ENCODE peak calls at places on chromosomes 1 and 21, in eight cellular contexts. One of them, this sample, is unnamed.

GRCh38 chr1:101409102-101409501 is 172.3 kb downstream of the S1PR1 start:
- DNase-seq in NCI-H2081: no peak
- DNase-seq in T follicular helper cell: no peak
- DNase-seq in T-helper 2 cell treated with Interferon-gamma antibody and Interleukin-4, amounts not matched to agents 5 μg/mL and 100 μg/mL, for 36 hours: no peak
- DNase-seq in smooth muscle cell of the brain vasculature: no peak
- DNase-seq in RCC 7860: no peak
- DNase-seq in AG04450: no peak
- DNase-seq in fibroblast of mammary gland: no peak
- DNase-seq in this sample: no peak

GRCh38 chr1:46184920-46185658 is 8.8 kb upstream of the P3R3URF start:
- DNase-seq in RCC 7860: no peak
- DNase-seq in NCI-H2081: no peak
- DNase-seq in T-helper 2 cell treated with Interferon-gamma antibody and Interleukin-4, amounts not matched to agents 5 μg/mL and 100 μg/mL, for 36 hours: peak; percentile 67
- DNase-seq in AG04450: no peak
- DNase-seq in T follicular helper cell: no peak
- DNase-seq in fibroblast of mammary gland: no peak
- DNase-seq in smooth muscle cell of the brain vasculature: no peak
- DNase-seq in this sample: no peak

GRCh38 chr1:147541672-147542548 is 609 bp downstream of the BCL9 start:
- DNase-seq in T-helper 2 cell treated with Interferon-gamma antibody and Interleukin-4, amounts not matched to agents 5 μg/mL and 100 μg/mL, for 36 hours: peak; percentile 29
- DNase-seq in RCC 7860: no peak
- DNase-seq in AG04450: no peak
- DNase-seq in smooth muscle cell of the brain vasculature: no peak
- DNase-seq in NCI-H2081: peak; percentile 38
- DNase-seq in T follicular helper cell: no peak
- DNase-seq in fibroblast of mammary gland: peak; percentile 23
- DNase-seq in this sample: no peak

GRCh38 chr1:99648107-99648506 is 2.2 kb downstream of the PALMD start:
- DNase-seq in fibroblast of mammary gland: no peak
- DNase-seq in T follicular helper cell: no peak
- DNase-seq in RCC 7860: peak; percentile 9
- DNase-seq in NCI-H2081: no peak
- DNase-seq in AG04450: no peak
- DNase-seq in T-helper 2 cell treated with Interferon-gamma antibody and Interleukin-4, amounts not matched to agents 5 μg/mL and 100 μg/mL, for 36 hours: no peak
- DNase-seq in smooth muscle cell of the brain vasculature: no peak
- DNase-seq in this sample: no peak

GRCh38 chr1:243730499-243731150 is 119.4 kb downstream of the AKT3 start:
- DNase-seq in fibroblast of mammary gland: no peak
- DNase-seq in RCC 7860: no peak
- DNase-seq in smooth muscle cell of the brain vasculature: no peak
- DNase-seq in NCI-H2081: no peak
- DNase-seq in T-helper 2 cell treated with Interferon-gamma antibody and Interleukin-4, amounts not matched to agents 5 μg/mL and 100 μg/mL, for 36 hours: no peak
- DNase-seq in T follicular helper cell: no peak
- DNase-seq in AG04450: no peak
- DNase-seq in this sample: no peak

GRCh38 chr1:207925210-207925609 is 14.3 kb upstream of the CD34 start:
- DNase-seq in NCI-H2081: no peak
- DNase-seq in smooth muscle cell of the brain vasculature: peak; percentile 39
- DNase-seq in AG04450: no peak
- DNase-seq in fibroblast of mammary gland: no peak
- DNase-seq in T-helper 2 cell treated with Interferon-gamma antibody and Interleukin-4, amounts not matched to agents 5 μg/mL and 100 μg/mL, for 36 hours: no peak
- DNase-seq in T follicular helper cell: no peak
- DNase-seq in RCC 7860: no peak
- DNase-seq in this sample: no peak

GRCh38 chr1:15332525-15332924 is 77.2 kb upstream of the EFHD2 start:
- DNase-seq in AG04450: no peak
- DNase-seq in RCC 7860: no peak
- DNase-seq in T-helper 2 cell treated with Interferon-gamma antibody and Interleukin-4, amounts not matched to agents 5 μg/mL and 100 μg/mL, for 36 hours: no peak
- DNase-seq in fibroblast of mammary gland: no peak
- DNase-seq in T follicular helper cell: no peak
- DNase-seq in smooth muscle cell of the brain vasculature: no peak
- DNase-seq in NCI-H2081: no peak
- DNase-seq in this sample: no peak

GRCh38 chr21:31546402-31547155 is 112.9 kb upstream of the SOD1 start:
- DNase-seq in RCC 7860: no peak
- DNase-seq in smooth muscle cell of the brain vasculature: no peak
- DNase-seq in NCI-H2081: no peak
- DNase-seq in T follicular helper cell: no peak
- DNase-seq in AG04450: no peak
- DNase-seq in fibroblast of mammary gland: no peak
- DNase-seq in T-helper 2 cell treated with Interferon-gamma antibody and Interleukin-4, amounts not matched to agents 5 μg/mL and 100 μg/mL, for 36 hours: no peak
- DNase-seq in this sample: no peak

GRCh38 chr1:177001556-177001955 is 163.0 kb downstream of the ASTN1 start:
- DNase-seq in NCI-H2081: no peak
- DNase-seq in T-helper 2 cell treated with Interferon-gamma antibody and Interleukin-4, amounts not matched to agents 5 μg/mL and 100 μg/mL, for 36 hours: no peak
- DNase-seq in fibroblast of mammary gland: no peak
- DNase-seq in smooth muscle cell of the brain vasculature: no peak
- DNase-seq in RCC 7860: no peak
- DNase-seq in AG04450: no peak
- DNase-seq in T follicular helper cell: no peak
- DNase-seq in this sample: no peak

GRCh38 chr1:171799166-171799565 is 17.7 kb downstream of the METTL13 start:
- DNase-seq in fibroblast of mammary gland: no peak
- DNase-seq in AG04450: no peak
- DNase-seq in RCC 7860: no peak
- DNase-seq in T-helper 2 cell treated with Interferon-gamma antibody and Interleukin-4, amounts not matched to agents 5 μg/mL and 100 μg/mL, for 36 hours: no peak
- DNase-seq in NCI-H2081: no peak
- DNase-seq in T follicular helper cell: no peak
- DNase-seq in smooth muscle cell of the brain vasculature: no peak
- DNase-seq in this sample: no peak

GRCh38 chr21:39385299-39386145 is 36.6 kb upstream of the HMGN1 start:
- DNase-seq in AG04450: peak; percentile 60
- DNase-seq in fibroblast of mammary gland: peak; percentile 72
- DNase-seq in smooth muscle cell of the brain vasculature: no peak
- DNase-seq in T follicular helper cell: no peak
- DNase-seq in NCI-H2081: no peak
- DNase-seq in RCC 7860: peak; percentile 49
- DNase-seq in T-helper 2 cell treated with Interferon-gamma antibody and Interleukin-4, amounts not matched to agents 5 μg/mL and 100 μg/mL, for 36 hours: peak; percentile 79
- DNase-seq in this sample: no peak

GRCh38 chr1:215665212-215665611 is 98.1 kb downstream of the KCTD3 start:
- DNase-seq in fibroblast of mammary gland: peak; percentile 86
- DNase-seq in AG04450: peak; percentile 46
- DNase-seq in T-helper 2 cell treated with Interferon-gamma antibody and Interleukin-4, amounts not matched to agents 5 μg/mL and 100 μg/mL, for 36 hours: peak; percentile 32
- DNase-seq in RCC 7860: peak; percentile 78
- DNase-seq in T follicular helper cell: no peak
- DNase-seq in smooth muscle cell of the brain vasculature: no peak
- DNase-seq in NCI-H2081: no peak
- DNase-seq in this sample: no peak

GRCh38 chr21:40595806-40596205 is 251.2 kb downstream of the DSCAM start:
- DNase-seq in fibroblast of mammary gland: no peak
- DNase-seq in RCC 7860: no peak
- DNase-seq in AG04450: no peak
- DNase-seq in smooth muscle cell of the brain vasculature: no peak
- DNase-seq in T follicular helper cell: no peak
- DNase-seq in NCI-H2081: no peak
- DNase-seq in T-helper 2 cell treated with Interferon-gamma antibody and Interleukin-4, amounts not matched to agents 5 μg/mL and 100 μg/mL, for 36 hours: no peak
- DNase-seq in this sample: no peak

GRCh38 chr1:112754116-112754628 is 39.0 kb upstream of the PPM1J start:
- DNase-seq in fibroblast of mammary gland: no peak
- DNase-seq in smooth muscle cell of the brain vasculature: no peak
- DNase-seq in T-helper 2 cell treated with Interferon-gamma antibody and Interleukin-4, amounts not matched to agents 5 μg/mL and 100 μg/mL, for 36 hours: no peak
- DNase-seq in AG04450: no peak
- DNase-seq in T follicular helper cell: no peak
- DNase-seq in RCC 7860: no peak
- DNase-seq in NCI-H2081: no peak
- DNase-seq in this sample: no peak

GRCh38 chr1:204688007-204688406 is 2.5 kb upstream of the LRRN2 start:
- DNase-seq in fibroblast of mammary gland: no peak
- DNase-seq in RCC 7860: no peak
- DNase-seq in AG04450: no peak
- DNase-seq in T-helper 2 cell treated with Interferon-gamma antibody and Interleukin-4, amounts not matched to agents 5 μg/mL and 100 μg/mL, for 36 hours: no peak
- DNase-seq in T follicular helper cell: no peak
- DNase-seq in smooth muscle cell of the brain vasculature: no peak
- DNase-seq in NCI-H2081: no peak
- DNase-seq in this sample: no peak

GRCh38 chr1:153533689-153534201 is 2.0 kb downstream of the S100A6 start:
- DNase-seq in T-helper 2 cell treated with Interferon-gamma antibody and Interleukin-4, amounts not matched to agents 5 μg/mL and 100 μg/mL, for 36 hours: no peak
- DNase-seq in RCC 7860: peak; percentile 96
- DNase-seq in NCI-H2081: no peak
- DNase-seq in fibroblast of mammary gland: peak; percentile 96
- DNase-seq in AG04450: peak; percentile 51
- DNase-seq in smooth muscle cell of the brain vasculature: no peak
- DNase-seq in T follicular helper cell: no peak
- DNase-seq in this sample: no peak

GRCh38 chr21:27250386-27250785 is 283.5 kb upstream of the ADAMTS5 start:
- DNase-seq in NCI-H2081: no peak
- DNase-seq in fibroblast of mammary gland: no peak
- DNase-seq in smooth muscle cell of the brain vasculature: no peak
- DNase-seq in RCC 7860: no peak
- DNase-seq in AG04450: no peak
- DNase-seq in T-helper 2 cell treated with Interferon-gamma antibody and Interleukin-4, amounts not matched to agents 5 μg/mL and 100 μg/mL, for 36 hours: no peak
- DNase-seq in T follicular helper cell: no peak
- DNase-seq in this sample: no peak

GRCh38 chr1:907611-908451 is 15.9 kb upstream of the SAMD11 start:
- DNase-seq in smooth muscle cell of the brain vasculature: no peak
- DNase-seq in T-helper 2 cell treated with Interferon-gamma antibody and Interleukin-4, amounts not matched to agents 5 μg/mL and 100 μg/mL, for 36 hours: no peak
- DNase-seq in T follicular helper cell: no peak
- DNase-seq in RCC 7860: no peak
- DNase-seq in fibroblast of mammary gland: no peak
- DNase-seq in NCI-H2081: no peak
- DNase-seq in AG04450: no peak
- DNase-seq in this sample: no peak

GRCh38 chr1:11026052-11026451 is 13.6 kb downstream of the TARDBP start:
- DNase-seq in T-helper 2 cell treated with Interferon-gamma antibody and Interleukin-4, amounts not matched to agents 5 μg/mL and 100 μg/mL, for 36 hours: no peak
- DNase-seq in RCC 7860: no peak
- DNase-seq in NCI-H2081: no peak
- DNase-seq in fibroblast of mammary gland: no peak
- DNase-seq in smooth muscle cell of the brain vasculature: no peak
- DNase-seq in T follicular helper cell: no peak
- DNase-seq in AG04450: no peak
- DNase-seq in this sample: no peak

GRCh38 chr1:33454646-33455282 is 17.7 kb upstream of the ZSCAN20 start:
- DNase-seq in AG04450: no peak
- DNase-seq in NCI-H2081: no peak
- DNase-seq in fibroblast of mammary gland: peak; percentile 49
- DNase-seq in T-helper 2 cell treated with Interferon-gamma antibody and Interleukin-4, amounts not matched to agents 5 μg/mL and 100 μg/mL, for 36 hours: no peak
- DNase-seq in T follicular helper cell: no peak
- DNase-seq in smooth muscle cell of the brain vasculature: peak; percentile 82
- DNase-seq in RCC 7860: no peak
- DNase-seq in this sample: no peak

GRCh38 chr1:183416850-183417690 is 1.1 kb downstream of the NMNAT2 start:
- DNase-seq in NCI-H2081: peak; percentile 79
- DNase-seq in fibroblast of mammary gland: peak; percentile 54
- DNase-seq in AG04450: peak; percentile 2
- DNase-seq in T-helper 2 cell treated with Interferon-gamma antibody and Interleukin-4, amounts not matched to agents 5 μg/mL and 100 μg/mL, for 36 hours: peak; percentile 15
- DNase-seq in T follicular helper cell: no peak
- DNase-seq in smooth muscle cell of the brain vasculature: peak; percentile 28
- DNase-seq in RCC 7860: no peak
- DNase-seq in this sample: peak; percentile 42

GRCh38 chr1:207316622-207317510 is 4.6 kb upstream of the CD55 start:
- DNase-seq in NCI-H2081: no peak
- DNase-seq in AG04450: no peak
- DNase-seq in RCC 7860: no peak
- DNase-seq in smooth muscle cell of the brain vasculature: no peak
- DNase-seq in fibroblast of mammary gland: no peak
- DNase-seq in T follicular helper cell: no peak
- DNase-seq in T-helper 2 cell treated with Interferon-gamma antibody and Interleukin-4, amounts not matched to agents 5 μg/mL and 100 μg/mL, for 36 hours: no peak
- DNase-seq in this sample: no peak

GRCh38 chr21:25936776-25937175 is 202.0 kb downstream of the GABPA start:
- DNase-seq in RCC 7860: peak; percentile 22
- DNase-seq in AG04450: no peak
- DNase-seq in T-helper 2 cell treated with Interferon-gamma antibody and Interleukin-4, amounts not matched to agents 5 μg/mL and 100 μg/mL, for 36 hours: no peak
- DNase-seq in T follicular helper cell: no peak
- DNase-seq in NCI-H2081: no peak
- DNase-seq in smooth muscle cell of the brain vasculature: no peak
- DNase-seq in fibroblast of mammary gland: peak; percentile 40
- DNase-seq in this sample: no peak

GRCh38 chr1:111241797-111242196 is 14.3 kb downstream of the CHI3L2 start:
- DNase-seq in T-helper 2 cell treated with Interferon-gamma antibody and Interleukin-4, amounts not matched to agents 5 μg/mL and 100 μg/mL, for 36 hours: no peak
- DNase-seq in NCI-H2081: no peak
- DNase-seq in T follicular helper cell: no peak
- DNase-seq in AG04450: no peak
- DNase-seq in RCC 7860: no peak
- DNase-seq in smooth muscle cell of the brain vasculature: no peak
- DNase-seq in fibroblast of mammary gland: no peak
- DNase-seq in this sample: no peak

GRCh38 chr1:212045981-212046380 is 10.4 kb downstream of the DTL start:
- DNase-seq in RCC 7860: no peak
- DNase-seq in fibroblast of mammary gland: no peak
- DNase-seq in T-helper 2 cell treated with Interferon-gamma antibody and Interleukin-4, amounts not matched to agents 5 μg/mL and 100 μg/mL, for 36 hours: no peak
- DNase-seq in AG04450: no peak
- DNase-seq in smooth muscle cell of the brain vasculature: no peak
- DNase-seq in T follicular helper cell: no peak
- DNase-seq in NCI-H2081: no peak
- DNase-seq in this sample: no peak

GRCh38 chr1:36115200-36115669 is 9.8 kb downstream of the COL8A2 start:
- DNase-seq in smooth muscle cell of the brain vasculature: peak; percentile 47
- DNase-seq in T-helper 2 cell treated with Interferon-gamma antibody and Interleukin-4, amounts not matched to agents 5 μg/mL and 100 μg/mL, for 36 hours: no peak
- DNase-seq in RCC 7860: no peak
- DNase-seq in T follicular helper cell: no peak
- DNase-seq in fibroblast of mammary gland: peak; percentile 54
- DNase-seq in NCI-H2081: no peak
- DNase-seq in AG04450: no peak
- DNase-seq in this sample: no peak

GRCh38 chr1:171355727-171356126 is 41.7 kb downstream of the FMO4 start:
- DNase-seq in NCI-H2081: no peak
- DNase-seq in fibroblast of mammary gland: peak; percentile 15
- DNase-seq in AG04450: no peak
- DNase-seq in T follicular helper cell: no peak
- DNase-seq in T-helper 2 cell treated with Interferon-gamma antibody and Interleukin-4, amounts not matched to agents 5 μg/mL and 100 μg/mL, for 36 hours: no peak
- DNase-seq in smooth muscle cell of the brain vasculature: no peak
- DNase-seq in RCC 7860: peak; percentile 91
- DNase-seq in this sample: no peak

GRCh38 chr1:26351591-26352337 is 2.2 kb downstream of the CRYBG2 start:
- DNase-seq in T-helper 2 cell treated with Interferon-gamma antibody and Interleukin-4, amounts not matched to agents 5 μg/mL and 100 μg/mL, for 36 hours: no peak
- DNase-seq in AG04450: no peak
- DNase-seq in smooth muscle cell of the brain vasculature: no peak
- DNase-seq in fibroblast of mammary gland: peak; percentile 53
- DNase-seq in RCC 7860: peak; percentile 85
- DNase-seq in NCI-H2081: no peak
- DNase-seq in T follicular helper cell: no peak
- DNase-seq in this sample: no peak

GRCh38 chr1:231612393-231613089 is 14.0 kb upstream of the DISC1 start:
- DNase-seq in T follicular helper cell: no peak
- DNase-seq in RCC 7860: no peak
- DNase-seq in AG04450: no peak
- DNase-seq in smooth muscle cell of the brain vasculature: no peak
- DNase-seq in fibroblast of mammary gland: no peak
- DNase-seq in NCI-H2081: no peak
- DNase-seq in T-helper 2 cell treated with Interferon-gamma antibody and Interleukin-4, amounts not matched to agents 5 μg/mL and 100 μg/mL, for 36 hours: peak; percentile 51
- DNase-seq in this sample: no peak

GRCh38 chr1:202812176-202813026 is 1.6 kb downstream of the PCAT6 start:
- DNase-seq in AG04450: no peak
- DNase-seq in RCC 7860: no peak
- DNase-seq in NCI-H2081: no peak
- DNase-seq in fibroblast of mammary gland: no peak
- DNase-seq in T-helper 2 cell treated with Interferon-gamma antibody and Interleukin-4, amounts not matched to agents 5 μg/mL and 100 μg/mL, for 36 hours: no peak
- DNase-seq in T follicular helper cell: no peak
- DNase-seq in smooth muscle cell of the brain vasculature: no peak
- DNase-seq in this sample: no peak

GRCh38 chr1:38138498-38139233 is 92.1 kb upstream of the POU3F1 start:
- DNase-seq in T-helper 2 cell treated with Interferon-gamma antibody and Interleukin-4, amounts not matched to agents 5 μg/mL and 100 μg/mL, for 36 hours: no peak
- DNase-seq in NCI-H2081: no peak
- DNase-seq in fibroblast of mammary gland: peak; percentile 95
- DNase-seq in T follicular helper cell: no peak
- DNase-seq in RCC 7860: peak; percentile 99
- DNase-seq in smooth muscle cell of the brain vasculature: peak; percentile 66
- DNase-seq in AG04450: peak; percentile 96
- DNase-seq in this sample: no peak

GRCh38 chr1:91731815-91732214 is 154.1 kb downstream of the TGFBR3 start:
- DNase-seq in AG04450: no peak
- DNase-seq in smooth muscle cell of the brain vasculature: no peak
- DNase-seq in T-helper 2 cell treated with Interferon-gamma antibody and Interleukin-4, amounts not matched to agents 5 μg/mL and 100 μg/mL, for 36 hours: peak; percentile 57
- DNase-seq in T follicular helper cell: peak; percentile 3
- DNase-seq in fibroblast of mammary gland: peak; percentile 72
- DNase-seq in RCC 7860: peak; percentile 56
- DNase-seq in NCI-H2081: no peak
- DNase-seq in this sample: no peak

GRCh38 chr21:28018741-28019669 is 973.7 kb downstream of the LTN1 start:
- DNase-seq in NCI-H2081: no peak
- DNase-seq in fibroblast of mammary gland: no peak
- DNase-seq in RCC 7860: no peak
- DNase-seq in AG04450: no peak
- DNase-seq in T-helper 2 cell treated with Interferon-gamma antibody and Interleukin-4, amounts not matched to agents 5 μg/mL and 100 μg/mL, for 36 hours: no peak
- DNase-seq in smooth muscle cell of the brain vasculature: no peak
- DNase-seq in T follicular helper cell: no peak
- DNase-seq in this sample: no peak

GRCh38 chr1:231929311-231929710 is 302.7 kb downstream of the DISC1 start:
- DNase-seq in AG04450: no peak
- DNase-seq in fibroblast of mammary gland: peak; percentile 52
- DNase-seq in T-helper 2 cell treated with Interferon-gamma antibody and Interleukin-4, amounts not matched to agents 5 μg/mL and 100 μg/mL, for 36 hours: no peak
- DNase-seq in T follicular helper cell: no peak
- DNase-seq in smooth muscle cell of the brain vasculature: no peak
- DNase-seq in RCC 7860: no peak
- DNase-seq in NCI-H2081: no peak
- DNase-seq in this sample: no peak